ENCODE peak calls at places on chromosomes 4 and X, in ten cellular contexts. Y, X, Z, S, M, A, V, W, U and K are unnamed samples.

GRCh38 chr4:93317571-93317970 is 511.0 kb upstream of the ATOH1 start:
- DNase-seq in Y (no peak), X (no peak), Z (no peak), S (no peak), M (no peak), A (no peak), V (no peak), W (no peak), U (no peak), K (no peak)

GRCh38 chr4:42566835-42567234 is 90.1 kb downstream of the ATP8A1 start:
- DNase-seq in Y (no peak), X (no peak), Z (no peak), S (no peak), M (no peak), A (no peak), V (no peak), W (no peak), U (no peak), K (no peak)

GRCh38 chrX:39886282-39886681 is 211.5 kb downstream of the BCOR start:
- DNase-seq in Y (no peak), X (no peak), Z (no peak), S (no peak), M (no peak), A (no peak), V (no peak), W (no peak), U (no peak), K (no peak)

GRCh38 chr4:93203708-93204107 is 624.8 kb upstream of the ATOH1 start:
- DNase-seq in Y (no peak), X (peak; percentile 6), Z (no peak), S (no peak), M (no peak), A (peak; percentile 12), V (no peak), W (no peak), U (no peak), K (peak; percentile 21)

GRCh38 chr4:10983274-10983673 is 298.7 kb upstream of the CLNK start:
- DNase-seq in Y (no peak), X (peak; percentile 29), Z (no peak), S (no peak), M (no peak), A (no peak), V (no peak), W (no peak), U (no peak), K (no peak)

GRCh38 chr4:98181815-98182214 is 38.5 kb upstream of the STPG2 start:
- DNase-seq in Y (no peak), X (peak; percentile 38), Z (peak; percentile 14), S (peak; percentile 11), M (no peak), A (peak; percentile 14), V (no peak), W (no peak), U (peak; percentile 5), K (no peak)

GRCh38 chr4:38279650-38280322 is 319.6 kb downstream of the PTTG2 start:
- DNase-seq in Y (no peak), X (peak; percentile 87), Z (no peak), S (no peak), M (no peak), A (no peak), V (no peak), W (no peak), U (no peak), K (no peak)

GRCh38 chrX:1581132-1581531 is 10.3 kb upstream of the AKAP17A start:
- DNase-seq in Y (peak; percentile 78), X (no peak), Z (peak; percentile 20), S (no peak), M (no peak), A (no peak), V (no peak), W (peak; percentile 40), U (no peak), K (peak; percentile 84)

GRCh38 chrX:19678941-19679340 is 163.6 kb upstream of the MAP3K15 start:
- DNase-seq in Y (no peak), X (no peak), Z (no peak), S (no peak), M (no peak), A (no peak), V (no peak), W (no peak), U (no peak), K (no peak)

GRCh38 chr4:19675172-19675811 is 576.4 kb upstream of the SLIT2 start:
- DNase-seq in Y (no peak), X (no peak), Z (peak; percentile 74), S (peak; percentile 56), M (no peak), A (peak; percentile 49), V (no peak), W (no peak), U (peak; percentile 71), K (no peak)

GRCh38 chr4:114601304-114602052 is 2.9 kb downstream of the UGT8 start:
- DNase-seq in Y (no peak), X (no peak), Z (no peak), S (no peak), M (no peak), A (no peak), V (no peak), W (no peak), U (no peak), K (no peak)

GRCh38 chr4:114600066-114600552 is 1.5 kb downstream of the UGT8 start:
- DNase-seq in Y (no peak), X (no peak), Z (no peak), S (no peak), M (no peak), A (no peak), V (no peak), W (no peak), U (no peak), K (no peak)

GRCh38 chr4:114598191-114599121 is at the start of gene UGT8:
- DNase-seq in Y (no peak), X (peak; percentile 78), Z (peak; percentile 16), S (peak; percentile 4), M (no peak), A (no peak), V (no peak), W (peak; percentile 6), U (peak; percentile 12), K (peak; percentile 8)

GRCh38 chr4:114599231-114600065 is 841 bp downstream of the UGT8 start:
- DNase-seq in Y (no peak), X (peak; percentile 49), Z (peak; percentile 10), S (no peak), M (no peak), A (no peak), V (no peak), W (peak; percentile 9), U (peak; percentile 1), K (no peak)

DNA sequence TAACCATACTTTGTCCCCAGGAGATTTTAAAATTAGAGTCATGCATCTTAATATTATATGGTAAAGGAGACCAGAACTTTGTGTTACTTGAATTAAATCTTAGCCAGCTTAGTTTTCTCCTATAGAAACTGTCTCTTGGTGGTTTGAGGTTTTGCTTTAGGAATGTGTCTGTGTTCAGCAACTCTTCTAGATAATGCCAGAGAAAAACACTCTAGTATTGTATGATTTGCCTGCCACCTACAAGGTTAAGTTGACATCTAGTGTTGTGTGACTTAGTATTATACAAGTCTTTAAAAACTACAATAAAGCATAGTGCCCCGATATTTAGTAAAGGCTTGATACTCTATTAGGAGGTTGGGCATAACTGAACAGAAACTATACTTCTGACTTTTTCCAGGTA is 2.1 kb downstream of the UGT8 start:
- DNase-seq in Y (no peak), X (no peak), Z (peak; percentile 12), S (no peak), M (no peak), A (no peak), V (no peak), W (no peak), U (no peak), K (no peak)
- H3K4me3 ChIP-seq in Y (no peak overlapping the region), X (peak overlapping the region; percentile 85), Z (no peak overlapping the region), S (no peak overlapping the region), M (no peak overlapping the region), A (no peak overlapping the region), V (no peak overlapping the region), W (no peak overlapping the region), U (no peak overlapping the region), K (no peak overlapping the region)

DNA sequence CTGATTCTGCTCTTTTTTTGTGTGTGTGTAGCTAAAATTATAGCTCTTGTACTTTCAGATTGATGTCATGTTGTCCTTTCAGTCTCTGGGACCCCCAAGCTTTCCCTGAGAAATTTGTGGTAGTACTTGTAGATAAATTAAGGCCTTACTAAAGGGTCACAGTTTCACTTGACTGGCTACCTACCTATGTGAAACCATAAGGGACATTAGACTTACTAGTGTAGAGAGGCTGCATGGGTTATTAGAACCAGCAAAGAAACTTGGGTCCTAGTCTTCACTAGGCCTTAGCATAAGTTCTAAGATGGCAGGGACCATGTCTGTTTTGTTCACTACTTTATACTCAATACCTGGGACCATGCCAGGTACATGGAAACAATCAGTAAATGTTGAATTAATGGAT is 21.4 kb downstream of the WDR44 start:
- DNase-seq in Y (no peak), X (no peak), Z (no peak), S (no peak), M (no peak), A (no peak), V (no peak), W (no peak), U (no peak), K (no peak)
- H3K4me3 ChIP-seq in Y (no peak overlapping the region), X (no peak overlapping the region), Z (no peak overlapping the region), S (no peak overlapping the region), M (no peak overlapping the region), A (no peak overlapping the region), V (no peak overlapping the region), W (no peak overlapping the region), U (no peak overlapping the region), K (no peak overlapping the region)

GRCh38 chrX:101190736-101191135 is 28.9 kb upstream of the DRP2 start:
- DNase-seq in Y (no peak), X (no peak), Z (no peak), S (peak; percentile 26), M (no peak), A (peak; percentile 34), V (no peak), W (no peak), U (no peak), K (no peak)

GRCh38 chrX:101195442-101196173 is 24.0 kb upstream of the DRP2 start:
- DNase-seq in Y (no peak), X (no peak), Z (no peak), S (no peak), M (peak; percentile 70), A (peak; percentile 41), V (no peak), W (no peak), U (no peak), K (no peak)

GRCh38 chrX:101191217-101191750 is 28.3 kb upstream of the DRP2 start:
- DNase-seq in Y (no peak), X (peak; percentile 39), Z (no peak), S (no peak), M (no peak), A (no peak), V (peak; percentile 23), W (no peak), U (no peak), K (no peak)
- H3K4me3 ChIP-seq in Y (no peak overlapping the region), X (no peak overlapping the region), Z (peak overlapping the region; percentile 13), S (no peak overlapping the region), M (peak overlapping the region; percentile 20), A (no peak overlapping the region), V (peak overlapping the region; percentile 8), W (no peak overlapping the region), U (no peak overlapping the region), K (no peak overlapping the region)

DNA sequence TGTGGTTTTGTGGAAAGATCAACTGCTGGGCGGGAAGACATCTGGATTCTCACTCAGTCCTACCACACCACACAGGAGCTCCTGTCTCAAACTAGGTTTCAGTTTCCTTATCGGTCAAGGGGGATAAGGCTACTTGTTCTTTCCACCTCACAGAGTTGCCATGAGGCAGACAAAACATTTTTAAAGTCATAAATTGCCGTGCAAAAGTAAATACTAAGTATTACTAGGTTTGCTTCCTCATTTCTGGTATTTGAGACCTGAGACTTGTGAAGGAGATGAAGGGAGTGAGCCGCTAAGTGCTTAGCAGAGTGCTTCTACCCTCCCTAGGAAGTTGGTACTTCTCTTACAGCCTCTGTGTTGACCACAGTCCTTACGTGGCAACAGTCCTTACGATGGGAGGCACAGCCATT is 1.5 kb downstream of the LAP3 start:
- DNase-seq in Y (no peak), X (no peak), Z (peak; percentile 12), S (no peak), M (no peak), A (peak; percentile 7), V (no peak), W (no peak), U (no peak), K (peak; percentile 76)
- H3K4me3 ChIP-seq in Y (peak overlapping the region; percentile 87), X (peak overlapping the region; percentile 58), Z (peak overlapping the region; percentile 70), S (peak overlapping the region; percentile 81), M (peak overlapping the region; percentile 93), A (no peak overlapping the region), V (peak overlapping the region; percentile 61), W (peak overlapping the region; percentile 63), U (peak overlapping the region; percentile 91), K (peak overlapping the region; percentile 79)